ENCODE peak calls at places on chromosomes 4 and X, in six cellular contexts. One of them, this sample, is unnamed.

GRCh38 chr4:166482755-166483154 is 609.7 kb downstream of the TLL1 start:
- DNase-seq in HT1080: no peak
- DNase-seq in cardiac fibroblast: no peak
- DNase-seq in A549: no peak
- DNase-seq in iris pigment epithelial cell: no peak
- DNase-seq in foreskin fibroblast: no peak
- DNase-seq in this sample: no peak

GRCh38 chrX:18983711-18984380 is at the start of gene PHKA2:
- DNase-seq in HT1080: peak; percentile 63
- DNase-seq in cardiac fibroblast: peak; percentile 70
- DNase-seq in A549: peak; percentile 40
- DNase-seq in iris pigment epithelial cell: no peak
- DNase-seq in foreskin fibroblast: peak; percentile 75
- DNase-seq in this sample: peak; percentile 58

GRCh38 chr4:75561789-75562188 is 5.9 kb downstream of the ODAPH start:
- DNase-seq in HT1080: peak; percentile 15
- DNase-seq in cardiac fibroblast: peak; percentile 16
- DNase-seq in A549: no peak
- DNase-seq in iris pigment epithelial cell: peak; percentile 36
- DNase-seq in foreskin fibroblast: no peak
- DNase-seq in this sample: no peak

GRCh38 chr4:51942108-51942832 is 77.9 kb downstream of the LRRC66 start:
- DNase-seq in HT1080: peak; percentile 67
- DNase-seq in cardiac fibroblast: no peak
- DNase-seq in A549: no peak
- DNase-seq in iris pigment epithelial cell: peak; percentile 15
- DNase-seq in foreskin fibroblast: peak; percentile 41
- DNase-seq in this sample: no peak

GRCh38 chr4:21012851-21013331 is 312.6 kb downstream of the PACRGL start:
- DNase-seq in HT1080: peak; percentile 87
- DNase-seq in cardiac fibroblast: no peak
- DNase-seq in A549: no peak
- DNase-seq in iris pigment epithelial cell: peak; percentile 70
- DNase-seq in foreskin fibroblast: peak; percentile 27
- DNase-seq in this sample: no peak

GRCh38 chr4:136713140-136713539 is 819.2 kb downstream of the PCDH18 start:
- DNase-seq in HT1080: peak; percentile 44
- DNase-seq in cardiac fibroblast: peak; percentile 41
- DNase-seq in A549: no peak
- DNase-seq in iris pigment epithelial cell: peak; percentile 22
- DNase-seq in foreskin fibroblast: peak; percentile 34
- DNase-seq in this sample: no peak

GRCh38 chrX:12174358-12174757 is 36.1 kb downstream of the FRMPD4 start:
- DNase-seq in HT1080: no peak
- DNase-seq in cardiac fibroblast: no peak
- DNase-seq in A549: no peak
- DNase-seq in iris pigment epithelial cell: no peak
- DNase-seq in foreskin fibroblast: no peak
- DNase-seq in this sample: no peak

GRCh38 chr4:172232966-172233365 is 419.8 kb downstream of the GALNTL6 start:
- DNase-seq in HT1080: peak; percentile 13
- DNase-seq in cardiac fibroblast: no peak
- DNase-seq in A549: no peak
- DNase-seq in iris pigment epithelial cell: no peak
- DNase-seq in foreskin fibroblast: peak; percentile 9
- DNase-seq in this sample: peak; percentile 41

GRCh38 chr4:53852343-53852742 is 212.1 kb downstream of the CHIC2 start:
- DNase-seq in HT1080: no peak
- DNase-seq in cardiac fibroblast: peak; percentile 54
- DNase-seq in A549: no peak
- DNase-seq in iris pigment epithelial cell: peak; percentile 72
- DNase-seq in foreskin fibroblast: peak; percentile 61
- DNase-seq in this sample: no peak

GRCh38 chr4:183411291-183411861 is 33.1 kb upstream of the CDKN2AIP start:
- DNase-seq in HT1080: no peak
- DNase-seq in cardiac fibroblast: no peak
- DNase-seq in A549: no peak
- DNase-seq in iris pigment epithelial cell: peak; percentile 9
- DNase-seq in foreskin fibroblast: peak; percentile 16
- DNase-seq in this sample: no peak

This sample was measured in WTC11.